ENCODE peak calls at places on chromosomes 16 and 17, in eight cellular contexts. A is astrocyte of the spinal cord; U is T-helper 1 cell; V is keratinocyte; R is EH; E is stimulated activated CD4-positive, alpha-beta T cell treated with anti-CD3 and anti-CD28 coated beads, Interleukin-4, amount 100 ng/mL, for 4 hours; I is transverse colon; H is GM10248. Q is an unnamed sample.

GRCh38 chr17:81583589-81584337 is 31.6 kb upstream of the FAAP100 start:
- DNase-seq in A (peak; percentile 37), U (no peak), H (no peak), R (no peak), V (no peak), I (no peak), E (no peak), Q (no peak)

GRCh38 chr17:80421381-80422090 is 6.6 kb downstream of the ENDOV start:
- DNase-seq in V (no peak), A (no peak), E (no peak), H (no peak), U (no peak), R (no peak), I (no peak), Q (no peak)

GRCh38 chr16:77679901-77680300 is 42.4 kb upstream of the NUDT7 start:
- DNase-seq in E (no peak), H (no peak), I (no peak), V (no peak), U (no peak), A (no peak), R (no peak), Q (no peak)

GRCh38 chr16:85969159-85969558 is 70.2 kb downstream of the IRF8 start:
- DNase-seq in E (no peak), R (peak; percentile 71), I (no peak), U (no peak), H (no peak), V (no peak), A (peak; percentile 14), Q (no peak)

GRCh38 chr16:30805370-30806169 is 18.6 kb upstream of the ZNF629 start:
- DNase-seq in H (peak; percentile 65), U (peak; percentile 35), V (no peak), A (peak; percentile 79), I (peak; percentile 90), R (peak; percentile 85), E (peak; percentile 61), Q (peak; percentile 85)

GRCh38 chr17:53336281-53336680 is 486.4 kb upstream of the KIF2B start:
- DNase-seq in R (no peak), H (no peak), V (peak; percentile 44), I (no peak), U (no peak), A (peak; percentile 34), E (no peak), Q (no peak)

GRCh38 chr16:29910819-29911675 is 10.8 kb downstream of the ASPHD1 start:
- DNase-seq in I (no peak), H (no peak), A (no peak), R (no peak), E (no peak), V (no peak), U (no peak), Q (no peak)

GRCh38 chr16:30027588-30028437 is 3.3 kb downstream of the TLCD3B start:
- DNase-seq in V (no peak), H (no peak), R (no peak), U (no peak), I (no peak), E (no peak), A (no peak), Q (no peak)

GRCh38 chr16:3934491-3935185 is 54.1 kb upstream of the CREBBP start:
- DNase-seq in H (no peak), V (no peak), I (no peak), R (no peak), U (no peak), E (no peak), A (no peak), Q (no peak)

GRCh38 chr16:24508614-24509013 is 30.8 kb upstream of the RBBP6 start:
- DNase-seq in V (no peak), H (no peak), R (peak; percentile 85), A (peak; percentile 51), I (no peak), U (no peak), E (no peak), Q (no peak)

GRCh38 chr16:5678371-5678770 is 580.8 kb upstream of the EEF2KMT start:
- DNase-seq in E (no peak), R (no peak), V (no peak), H (no peak), A (no peak), I (no peak), U (no peak), Q (peak; percentile 36)

GRCh38 chr16:2592786-2593185 is 55.0 kb downstream of the PDPK1 start:
- DNase-seq in E (no peak), R (no peak), V (no peak), I (no peak), A (no peak), H (no peak), U (no peak), Q (no peak)

GRCh38 chr16:71473891-71474290 is 11.8 kb upstream of the ZNF23 start:
- DNase-seq in E (no peak), U (no peak), A (peak; percentile 1), H (no peak), V (no peak), I (no peak), R (peak; percentile 59), Q (no peak)

GRCh38 chr16:84741351-84741791 is 41.6 kb downstream of the USP10 start:
- DNase-seq in A (no peak), U (no peak), E (no peak), I (no peak), V (no peak), R (peak; percentile 74), H (no peak), Q (no peak)

GRCh38 chr16:66621973-66622372 is 17.5 kb downstream of the CMTM3 start:
- DNase-seq in A (no peak), V (no peak), E (no peak), R (no peak), I (no peak), U (no peak), H (no peak), Q (no peak)

GRCh38 chr16:88752386-88753002 is 32.5 kb downstream of the PIEZO1 start:
- DNase-seq in U (no peak), R (no peak), E (no peak), I (no peak), A (no peak), H (no peak), V (no peak), Q (no peak)

GRCh38 chr17:75181608-75182318 is 996 bp downstream of the SUMO2 start:
- DNase-seq in E (peak; percentile 28), U (peak; percentile 46), A (no peak), R (peak; percentile 29), H (peak; percentile 31), V (no peak), I (peak; percentile 30), Q (peak; percentile 17)

GRCh38 chr17:57508706-57509105 is 236.4 kb downstream of the CCDC182 start:
- DNase-seq in V (no peak), U (no peak), R (no peak), E (no peak), A (no peak), I (no peak), H (no peak), Q (no peak)

GRCh38 chr16:89195521-89196171 is 4.7 kb downstream of the SLC22A31 start:
- DNase-seq in A (no peak), V (no peak), U (no peak), H (no peak), R (no peak), E (no peak), I (no peak), Q (no peak)

GRCh38 chr16:50316102-50316847 is 49.9 kb downstream of the ADCY7 start:
- DNase-seq in U (no peak), A (no peak), I (no peak), H (no peak), E (no peak), V (no peak), R (no peak), Q (no peak)

GRCh38 chr16:29313559-29313887 is 93.0 kb downstream of the NPIPB11 start:
- DNase-seq in A (no peak), V (no peak), U (no peak), R (no peak), I (no peak), H (no peak), E (no peak), Q (no peak)